ENCODE peak calls at places on chromosomes 1 and 21, in nine cellular contexts. M is heart left ventricle, Q is HT1080, N is colonic mucosa, H is mucosa of descending colon, U is GM23248, G is sciatic nerve, W is NCI-H2029 treated with DMSO at 0.1 percent for 48 hours, J is breast epithelium. B is an unnamed sample.

GRCh38 chr1:162676087-162676486 is 43.8 kb downstream of the DDR2 start:
- DNase-seq in Q (peak; percentile 58), J (no peak), H (no peak), U (peak; percentile 83), G (no peak), N (no peak), W (no peak), M (no peak), B (no peak)

GRCh38 chr1:9881838-9882249 is 28.2 kb downstream of the CTNNBIP1 start:
- DNase-seq in G (no peak), H (no peak), U (peak; percentile 76), Q (peak; percentile 97), W (no peak), N (no peak), M (no peak), J (no peak), B (no peak)

GRCh38 chr1:161946071-161946987 is 77.3 kb downstream of the OLFML2B start:
- DNase-seq in Q (no peak), H (no peak), N (no peak), W (no peak), U (peak; percentile 64), M (no peak), G (no peak), J (no peak), B (no peak)

GRCh38 chr1:40635763-40636500 is 29.6 kb downstream of the RIMS3 start:
- DNase-seq in G (peak; percentile 43), U (no peak), Q (no peak), M (no peak), W (no peak), H (no peak), J (no peak), N (no peak), B (no peak)

GRCh38 chr1:1041092-1041503 is 21.2 kb downstream of the AGRN start:
- DNase-seq in N (no peak), G (no peak), J (no peak), U (no peak), M (no peak), H (no peak), Q (no peak), W (no peak), B (no peak)

GRCh38 chr1:166980818-166981217 is 5.5 kb upstream of the ILDR2 start:
- DNase-seq in N (no peak), H (no peak), J (no peak), U (no peak), M (no peak), Q (peak; percentile 63), W (peak; percentile 13), G (no peak), B (no peak)

GRCh38 chr1:10857689-10858088 is 61.2 kb upstream of the CASZ1 start:
- DNase-seq in J (no peak), W (no peak), N (no peak), Q (no peak), M (no peak), H (no peak), U (no peak), G (no peak), B (no peak)

GRCh38 chr1:52204696-52205095 is 62.8 kb downstream of the ZFYVE9 start:
- DNase-seq in W (no peak), Q (no peak), G (no peak), M (no peak), N (no peak), J (no peak), H (no peak), U (no peak), B (no peak)

GRCh38 chr1:158564608-158565007 is 5.8 kb downstream of the OR6P1 start:
- DNase-seq in H (no peak), M (no peak), N (no peak), W (no peak), U (no peak), Q (no peak), J (no peak), G (no peak), B (no peak)

GRCh38 chr1:92567211-92567868 is 80.6 kb upstream of the GFI1 start:
- DNase-seq in M (no peak), G (no peak), U (peak; percentile 57), N (no peak), H (no peak), Q (peak; percentile 8), J (no peak), W (no peak), B (no peak)

GRCh38 chr1:14598498-14599172 is at the start of gene KAZN:
- DNase-seq in J (peak; percentile 27), Q (no peak), W (no peak), G (no peak), N (peak; percentile 18), U (peak; percentile 35), H (no peak), M (peak; percentile 60), B (no peak)

GRCh38 chr1:44030606-44031050 is 634 bp downstream of the SLC6A9 start:
- DNase-seq in N (no peak), U (peak; percentile 74), W (peak; percentile 70), J (no peak), H (no peak), G (no peak), Q (peak; percentile 47), M (no peak), B (peak; percentile 85)

GRCh38 chr1:160205974-160206369 is 788 bp downstream of the PEA15 start:
- DNase-seq in W (no peak), M (peak; percentile 71), N (peak; percentile 41), H (peak; percentile 60), U (peak; percentile 82), G (peak; percentile 67), Q (peak; percentile 73), J (peak; percentile 40), B (no peak)

GRCh38 chr21:45962531-45963224 is 18.9 kb upstream of the COL6A1 start:
- DNase-seq in U (peak; percentile 45), G (no peak), H (no peak), M (no peak), J (no peak), W (no peak), N (no peak), Q (no peak), B (peak; percentile 69)